ENCODE peak calls at places on chromosomes 16 and 17, in nine cellular contexts. Y is HCT116, G is PC-3, L is PC-9, N is GM23248, P is GM23338, T is SK-N-SH, D is MM.1S, Z is Karpas-422. I is an unnamed sample. For H3K9me2 and H3K79me2, the result is how much of the 10 kb centered on the place peaks cover.

GRCh38 chr16:86626966-86627365 is 48.6 kb downstream of the FOXL1 start:
- DNase-seq in G (peak), T (no peak), Y (no peak), Z (no peak), P (no peak), L (no peak), D (no peak), N (peak), I (no peak)

GRCh38 chr17:39178516-39178915 is 12.6 kb upstream of the ARL5C start:
- DNase-seq in N (peak), D (no peak), Y (peak), T (no peak), L (peak), P (no peak), Z (no peak), G (peak), I (no peak)

GRCh38 chr17:29043539-29044165 is 711 bp downstream of the PIPOX start:
- DNase-seq in P (no peak), Y (no peak), Z (no peak), T (no peak), G (no peak), D (no peak), N (no peak), L (no peak), I (no peak)

GRCh38 chr17:55661963-55662834 is 60.5 kb downstream of the TMEM100 start:
- DNase-seq in L (no peak), D (no peak), N (no peak), G (no peak), Y (no peak), Z (no peak), P (no peak), T (no peak), I (no peak)

GRCh38 chr17:29138184-29138955 is 41.8 kb downstream of the MYO18A start:
- DNase-seq in G (peak), N (peak), L (peak), Y (no peak), Z (no peak), T (no peak), P (no peak), D (peak), I (peak)

GRCh38 chr17:63698381-63698885 is 1.5 kb downstream of the LIMD2 start:
- DNase-seq in Z (peak), Y (no peak), N (no peak), T (no peak), G (no peak), P (no peak), D (peak), L (no peak), I (peak)

GRCh38 chr17:57902800-57903759 is 52.1 kb downstream of the CUEDC1 start:
- DNase-seq in T (no peak), D (peak), Z (peak), Y (peak), L (peak), N (peak), G (peak), P (no peak), I (peak)

GRCh38 chr16:84495506-84495905 is 9.0 kb downstream of the MEAK7 start:
- DNase-seq in P (no peak), Y (no peak), N (no peak), Z (no peak), D (no peak), L (no peak), G (no peak), T (no peak), I (no peak)

GRCh38 chr16:72050769-72051464 is 3.4 kb upstream of the HP start:
- DNase-seq in Z (no peak), P (no peak), Y (no peak), D (no peak), L (peak), G (no peak), N (peak), T (no peak), I (no peak)

GRCh38 chr16:11034005-11034404 is 89.6 kb downstream of the CLEC16A start:
- DNase-seq in Z (no peak), N (peak), G (peak), P (no peak), Y (no peak), T (no peak), L (peak), D (no peak), I (no peak)

GRCh38 chr17:37607637-37608368 is 1.4 kb downstream of the SYNRG start:
- DNase-seq in T (no peak), P (no peak), G (no peak), D (peak), Y (no peak), Z (peak), L (no peak), N (no peak), I (peak)

GRCh38 chr17:31405941-31406371 is 14.5 kb downstream of the RAB11FIP4 start:
- DNase-seq in P (peak), L (no peak), Z (no peak), T (peak), D (no peak), G (no peak), Y (no peak), N (no peak), I (no peak)

GRCh38 chr16:67419502-67419901 is 3.2 kb upstream of the ZDHHC1 start:
- DNase-seq in P (no peak), Z (no peak), L (no peak), T (no peak), D (no peak), N (no peak), Y (no peak), G (no peak), I (no peak)

GRCh38 chr16:70665113-70665694 is 18.8 kb downstream of the IL34 start:
- DNase-seq in D (no peak), P (no peak), T (peak), Y (no peak), L (no peak), G (no peak), Z (no peak), N (no peak), I (no peak)

GRCh38 chr16:71255721-71256120 is 25.2 kb upstream of the HYDIN start:
- DNase-seq in Z (no peak), Y (no peak), P (no peak), T (peak), G (no peak), D (no peak), N (no peak), L (no peak), I (no peak)

GRCh38 chr17:75418523-75419050 is 13.1 kb upstream of the GRB2 start:
- DNase-seq in T (no peak), P (no peak), G (no peak), D (no peak), Y (no peak), N (no peak), L (no peak), Z (no peak), I (no peak)

GRCh38 chr17:51346218-51346982 is 86.1 kb downstream of the UTP18 start:
- DNase-seq in T (no peak), L (no peak), N (no peak), P (no peak), Y (no peak), G (no peak), Z (no peak), D (no peak), I (no peak)

GRCh38 chr16:57422026-57422944 is 17.7 kb downstream of the CCL17 start:
- DNase-seq in D (no peak), L (peak), Y (no peak), N (peak), Z (peak), P (peak), G (peak), T (peak), I (peak)

GRCh38 chr17:15946611-15947120 is 1.7 kb downstream of the ADORA2B start:
- DNase-seq in G (peak), L (no peak), P (no peak), D (no peak), Z (no peak), Y (no peak), N (peak), T (no peak), I (no peak)

GRCh38 chr16:4976079-4976478 is 17.9 kb downstream of the SEC14L5 start:
- DNase-seq in G (no peak), T (no peak), L (no peak), D (peak), Z (peak), N (no peak), Y (no peak), P (no peak), I (peak)

GRCh38 chr17:7634384-7634783 is 4.4 kb downstream of the SHBG start:
- DNase-seq in Y (no peak), G (peak), N (peak), T (peak), D (no peak), Z (peak), P (peak), L (no peak), I (no peak)

GRCh38 chr17:4604111-4604644 is 19.8 kb downstream of the SMTNL2 start:
- DNase-seq in Y (no peak), D (no peak), T (peak), L (no peak), N (peak), G (no peak), Z (no peak), P (no peak), I (no peak)

GRCh38 chr17:78359216-78359935 is 501 bp downstream of the SOCS3 start:
- DNase-seq in T (peak), G (no peak), N (peak), P (peak), L (no peak), Y (no peak), D (no peak), Z (no peak), I (no peak)

GRCh38 chr17:28398280-28398981 is 7.6 kb downstream of the SLC46A1 start:
- DNase-seq in D (no peak), L (no peak), T (no peak), G (no peak), P (no peak), Z (no peak), N (peak), Y (no peak), I (no peak)

GRCh38 chr17:55448681-55449080 is 27.0 kb upstream of the MMD start:
- DNase-seq in G (peak), Y (no peak), N (peak), Z (no peak), L (peak), D (no peak), P (no peak), T (no peak), I (no peak)

GRCh38 chr17:48180842-48181241 is 73.3 kb downstream of the SNX11 start:
- DNase-seq in Y (no peak), G (no peak), N (no peak), T (no peak), L (no peak), P (no peak), Z (no peak), D (no peak), I (no peak)
- H3K9me2 ChIP-seq in Y (under half), G (under half), N (under half), T (under half), L (under half), P (under half), Z (under half), D (under half), I (under half)

GRCh38 chr16:30185683-30186421 is 2.5 kb downstream of the CORO1A start:
- DNase-seq in N (no peak), P (peak), L (no peak), T (peak), Y (no peak), D (peak), Z (peak), G (no peak), I (peak)
- H3K4me3 ChIP-seq in N (no peak), P (no peak), L (no peak), T (no peak), Y (no peak), D (peak), Z (peak), G (no peak), I (peak)

DNA sequence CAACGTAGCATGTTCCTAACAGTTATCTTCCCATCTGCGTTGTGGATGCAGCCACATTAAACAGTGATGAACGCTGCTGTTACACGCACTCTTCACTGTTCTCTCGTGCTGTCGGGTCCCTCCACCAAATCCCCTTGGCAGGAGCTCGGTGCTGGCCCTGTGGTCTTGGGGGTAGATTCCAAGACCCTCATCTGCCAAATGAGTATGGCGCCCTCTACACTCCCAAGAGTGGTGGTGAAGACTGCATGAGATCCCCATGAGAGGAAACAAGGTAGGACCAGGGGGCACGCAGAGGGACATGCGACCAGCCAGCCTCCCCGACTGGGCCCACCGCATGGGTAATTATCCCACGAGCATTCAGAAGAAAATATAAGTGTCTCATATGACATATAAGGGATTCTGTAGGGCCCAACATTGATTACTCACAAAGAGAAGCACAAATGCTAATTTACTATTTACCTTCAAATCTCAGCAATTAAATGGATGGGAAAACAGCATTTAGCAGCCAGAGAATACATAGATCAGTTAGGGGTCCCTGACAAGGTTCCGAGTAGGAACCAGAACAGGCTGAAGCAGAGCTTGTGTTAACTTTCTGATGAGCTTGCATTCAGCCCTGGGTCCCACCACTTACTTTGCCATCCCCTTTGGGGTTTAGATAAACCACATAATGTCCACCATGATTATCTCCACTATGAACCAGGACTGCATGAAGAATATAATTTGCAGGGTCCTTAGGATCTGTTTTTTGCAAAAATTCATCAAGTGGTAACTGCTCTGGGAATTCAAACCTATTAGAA is 23.8 kb downstream of the LITAFD start:
- DNase-seq in G (no peak), Y (no peak), T (no peak), Z (no peak), P (peak), N (no peak), L (no peak), D (no peak), I (no peak)
- H3K79me2 ChIP-seq in G (under half), Y (under half), T (under half), Z (under half), P (under half), N (under half), L (under half), D (half or more), I (under half)

DNA sequence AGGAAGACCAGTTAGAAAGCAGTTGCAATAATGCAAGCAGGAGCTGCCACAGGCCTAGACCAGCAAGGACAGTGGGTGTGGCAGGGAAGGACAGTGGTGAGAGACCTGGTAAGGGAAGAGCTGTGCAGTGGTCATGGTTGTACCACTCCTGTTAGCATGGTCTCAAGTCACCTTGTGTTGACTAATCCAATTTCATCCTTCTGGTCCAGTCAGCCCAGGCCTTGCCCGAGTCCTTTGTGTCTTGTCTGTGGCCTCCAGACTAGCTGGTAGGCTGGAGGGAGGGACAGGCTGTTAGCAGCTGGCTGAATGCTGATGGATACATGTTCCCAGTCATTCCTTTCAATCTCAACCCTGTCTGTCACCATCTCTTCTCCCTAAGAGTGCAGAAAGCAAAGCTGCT is 54.1 kb upstream of the BRD7 start:
- DNase-seq in N (no peak), T (no peak), Y (no peak), Z (no peak), L (no peak), G (no peak), D (no peak), P (no peak), I (no peak)
- H3K9me2 ChIP-seq in N (under half), T (under half), Y (under half), Z (under half), L (under half), G (under half), D (under half), P (under half), I (under half)